ENCODE peak calls at places on chromosomes 1 and 21, in four cellular contexts. S is left ventricle myocardium inferior, U is posterior vena cava, G is GM10248. C is an unnamed sample.

GRCh38 chr1:22806584-22806983 is 95.9 kb downstream of the EPHB2 start:
- DNase-seq in S (no peak), U (no peak), G (no peak), C (no peak)

GRCh38 chr1:27760411-27760810 is 12.6 kb upstream of the STX12 start:
- DNase-seq in S (no peak), U (no peak), G (no peak), C (no peak)

GRCh38 chr21:16169810-16170209 is 440.0 kb downstream of the USP25 start:
- DNase-seq in S (no peak), U (no peak), G (no peak), C (no peak)

GRCh38 chr1:93636712-93637111 is 44.9 kb downstream of the BCAR3 start:
- DNase-seq in S (no peak), U (no peak), G (no peak), C (no peak)

GRCh38 chr1:52460686-52461085 is 56.3 kb downstream of the PRPF38A start:
- DNase-seq in S (no peak), U (no peak), G (no peak), C (no peak)

GRCh38 chr1:156151093-156151688 is 2.2 kb upstream of the SEMA4A start:
- DNase-seq in S (no peak), U (no peak), G (no peak), C (no peak)

GRCh38 chr1:185044981-185045792 is at the start of gene RNF2:
- DNase-seq in S (peak; percentile 84), U (peak; percentile 94), G (peak; percentile 90), C (peak; percentile 76)

GRCh38 chr1:14767075-14767474 is 168.6 kb downstream of the KAZN start:
- DNase-seq in S (no peak), U (no peak), G (no peak), C (no peak)

GRCh38 chr1:211603191-211603701 is 24.3 kb upstream of the SLC30A1 start:
- DNase-seq in S (no peak), U (no peak), G (no peak), C (no peak)

GRCh38 chr1:154962795-154963330 is 1.3 kb upstream of the PYGO2 start:
- DNase-seq in S (no peak), U (no peak), G (no peak), C (no peak)

GRCh38 chr1:11384170-11384554 is 94.8 kb upstream of the DISP3 start:
- DNase-seq in S (no peak), U (no peak), G (no peak), C (no peak)

GRCh38 chr1:91071838-91072237 is 50.0 kb upstream of the ZNF644 start:
- DNase-seq in S (no peak), U (no peak), G (no peak), C (no peak)

GRCh38 chr1:244992833-244993232 is 128.5 kb upstream of the HNRNPU start:
- DNase-seq in S (no peak), U (no peak), G (no peak), C (no peak)

GRCh38 chr1:172818841-172819527 is 160.1 kb downstream of the FASLG start:
- DNase-seq in S (no peak), U (no peak), G (peak; percentile 78), C (peak; percentile 29)

GRCh38 chr1:15038232-15039016 is 115.1 kb upstream of the TMEM51 start:
- DNase-seq in S (no peak), U (no peak), G (no peak), C (no peak)

GRCh38 chr1:92791487-92792058 is 6.7 kb upstream of the EVI5 start:
- DNase-seq in S (no peak), U (no peak), G (no peak), C (no peak)

GRCh38 chr1:224751547-224752311 is 135.6 kb downstream of the CNIH3 start:
- DNase-seq in S (no peak), U (no peak), G (no peak), C (no peak)

GRCh38 chr21:43338951-43339350 is 88.0 kb downstream of the SIK1 start:
- DNase-seq in S (peak; percentile 41), U (no peak), G (no peak), C (no peak)

GRCh38 chr21:38499296-38499695 is 1.0 kb upstream of the ERG start:
- DNase-seq in S (no peak), U (no peak), G (no peak), C (no peak)

GRCh38 chr21:42561742-42562141 is 48.1 kb downstream of the SLC37A1 start:
- DNase-seq in S (no peak), U (peak; percentile 65), G (peak; percentile 51), C (no peak)

C was measured in stimulated activated CD8-positive, alpha-beta memory T cell treated with anti-CD3 and anti-CD28 coated beads, Interleukin-2, amount 100 ng/mL, for 48 hours.